ENCODE peak calls at places on chromosomes 12 and 14, in five cellular contexts. K, X, Z, L and J are unnamed samples.

GRCh38 chr12:131101006-131101405 is 147.3 kb downstream of the ADGRD1 start:
- DNase-seq in K (no peak), X (no peak), Z (no peak), L (no peak), J (no peak)

GRCh38 chr14:24634158-24634557 is at the start of gene GZMB:
- DNase-seq in K (no peak), X (no peak), Z (no peak), L (peak), J (no peak)

GRCh38 chr12:94730846-94731245 is 80.5 kb upstream of the TMCC3 start:
- DNase-seq in K (no peak), X (no peak), Z (no peak), L (no peak), J (no peak)

GRCh38 chr12:89250648-89251047 is 101.7 kb downstream of the DUSP6 start:
- DNase-seq in K (no peak), X (no peak), Z (no peak), L (no peak), J (no peak)

GRCh38 chr14:28676481-28676880 is 90.1 kb upstream of the FOXG1 start:
- DNase-seq in K (peak), X (no peak), Z (peak), L (no peak), J (peak)

GRCh38 chr12:42584539-42585174 is 4.9 kb downstream of the PRICKLE1 start:
- DNase-seq in K (no peak), X (no peak), Z (no peak), L (no peak), J (no peak)

GRCh38 chr12:89833337-89834252 is 125.0 kb upstream of the ATP2B1 start:
- DNase-seq in K (no peak), X (no peak), Z (no peak), L (no peak), J (no peak)

GRCh38 chr14:67420102-67420739 is 8.3 kb upstream of the PLEK2 start:
- DNase-seq in K (no peak), X (no peak), Z (peak), L (peak), J (no peak)

GRCh38 chr14:77708749-77709148 is 846 bp downstream of the SLIRP start:
- DNase-seq in K (no peak), X (no peak), Z (no peak), L (no peak), J (no peak)

GRCh38 chr14:99736600-99737371 is 52.7 kb downstream of the CYP46A1 start:
- DNase-seq in K (no peak), X (no peak), Z (no peak), L (no peak), J (no peak)

GRCh38 chr14:99735189-99736135 is 51.4 kb downstream of the CYP46A1 start:
- DNase-seq in K (no peak), X (no peak), Z (no peak), L (no peak), J (no peak)

GRCh38 chr14:99740411-99740810 is 52.8 kb upstream of the EML1 start:
- DNase-seq in K (no peak), X (no peak), Z (no peak), L (no peak), J (no peak)

GRCh38 chr14:99737956-99738667 is 54.0 kb downstream of the CYP46A1 start:
- DNase-seq in K (no peak), X (no peak), Z (no peak), L (no peak), J (no peak)

DNA sequence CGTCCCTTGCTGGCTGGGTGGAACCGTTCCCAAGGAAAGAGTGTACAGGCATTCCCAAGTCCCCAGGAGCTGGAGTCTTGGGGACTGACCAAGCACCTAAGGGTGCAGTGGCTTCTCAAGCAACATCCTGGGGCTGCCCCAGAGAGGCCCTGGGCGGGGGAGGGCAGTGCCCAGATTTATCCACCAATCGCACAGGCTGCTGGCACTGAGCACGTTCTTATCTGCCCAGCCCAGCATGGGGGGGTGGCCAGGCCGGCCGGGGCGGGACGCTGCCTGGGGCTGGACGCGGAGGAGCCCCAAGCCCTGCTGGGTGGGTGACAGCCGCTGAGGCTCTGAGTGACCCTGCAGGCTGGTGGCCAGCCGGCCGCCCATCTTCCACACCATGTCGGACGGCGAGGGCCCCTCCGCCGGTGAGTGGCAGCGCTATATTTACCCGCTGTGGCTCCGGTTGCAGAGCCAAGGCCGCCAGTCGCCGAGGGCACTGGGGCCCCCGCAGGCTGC is 53.4 kb downstream of the CYP46A1 start:
- DNase-seq in K (no peak), X (no peak), Z (no peak), L (no peak), J (no peak)
- H3K4me3 ChIP-seq in K (peak), X (peak), Z (no peak), L (no peak), J (peak)

GRCh38 chr12:53764630-53765029 is 12.9 kb upstream of the CISTR start:
- DNase-seq in K (no peak), X (no peak), Z (no peak), L (no peak), J (no peak)
- H3K4me3 ChIP-seq in K (no peak), X (no peak), Z (no peak), L (no peak), J (no peak)

DNA sequence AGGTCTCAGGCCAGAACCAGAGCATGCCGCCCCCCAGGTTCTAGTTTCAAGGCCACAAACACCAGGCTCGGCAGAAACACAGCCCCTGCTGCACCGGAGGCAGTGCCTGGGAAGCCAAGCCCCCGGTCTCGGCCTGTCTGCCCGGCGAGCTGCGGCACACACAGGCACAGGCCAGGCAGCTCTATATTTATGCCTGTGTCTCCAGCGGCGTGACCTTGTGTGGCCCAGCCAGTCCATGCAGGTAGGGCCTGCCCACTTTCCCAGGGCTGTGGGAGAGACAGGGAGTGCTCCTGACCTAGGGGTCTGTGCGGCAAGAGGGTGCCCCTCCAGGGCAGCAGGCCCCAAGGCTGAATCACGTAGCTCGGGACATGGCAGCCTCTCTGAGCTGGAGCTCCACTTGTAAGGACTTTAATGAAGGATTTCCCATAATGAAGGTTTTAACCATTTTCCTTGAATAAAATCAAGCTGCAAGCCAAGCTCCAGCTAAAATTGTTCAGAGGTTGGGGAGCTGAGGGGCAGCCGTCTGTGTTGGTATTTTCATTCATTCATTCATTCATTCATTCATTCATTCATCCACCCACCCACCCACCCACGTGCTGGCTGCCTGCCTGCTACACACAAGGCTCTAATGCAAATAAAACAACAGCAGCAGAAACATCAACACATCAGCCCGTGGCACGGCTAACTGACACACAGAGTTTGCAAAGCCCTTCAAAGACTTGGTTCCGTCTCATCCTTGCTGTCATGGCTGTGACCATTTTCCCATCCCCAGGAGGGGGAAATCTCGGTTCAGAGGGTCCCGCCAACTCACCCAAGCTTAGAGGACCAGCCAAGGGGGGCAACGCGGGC is 92.0 kb downstream of the RFLNA start:
- DNase-seq in K (no peak), X (no peak), Z (no peak), L (no peak), J (no peak)
- H3K4me3 ChIP-seq in K (peak), X (no peak), Z (no peak), L (no peak), J (peak)

GRCh38 chr14:49972840-49973239 is 80.0 kb downstream of the ARF6 start:
- DNase-seq in K (peak), X (no peak), Z (no peak), L (peak), J (no peak)
- H3K4me3 ChIP-seq in K (peak), X (no peak), Z (no peak), L (peak), J (peak)

DNA sequence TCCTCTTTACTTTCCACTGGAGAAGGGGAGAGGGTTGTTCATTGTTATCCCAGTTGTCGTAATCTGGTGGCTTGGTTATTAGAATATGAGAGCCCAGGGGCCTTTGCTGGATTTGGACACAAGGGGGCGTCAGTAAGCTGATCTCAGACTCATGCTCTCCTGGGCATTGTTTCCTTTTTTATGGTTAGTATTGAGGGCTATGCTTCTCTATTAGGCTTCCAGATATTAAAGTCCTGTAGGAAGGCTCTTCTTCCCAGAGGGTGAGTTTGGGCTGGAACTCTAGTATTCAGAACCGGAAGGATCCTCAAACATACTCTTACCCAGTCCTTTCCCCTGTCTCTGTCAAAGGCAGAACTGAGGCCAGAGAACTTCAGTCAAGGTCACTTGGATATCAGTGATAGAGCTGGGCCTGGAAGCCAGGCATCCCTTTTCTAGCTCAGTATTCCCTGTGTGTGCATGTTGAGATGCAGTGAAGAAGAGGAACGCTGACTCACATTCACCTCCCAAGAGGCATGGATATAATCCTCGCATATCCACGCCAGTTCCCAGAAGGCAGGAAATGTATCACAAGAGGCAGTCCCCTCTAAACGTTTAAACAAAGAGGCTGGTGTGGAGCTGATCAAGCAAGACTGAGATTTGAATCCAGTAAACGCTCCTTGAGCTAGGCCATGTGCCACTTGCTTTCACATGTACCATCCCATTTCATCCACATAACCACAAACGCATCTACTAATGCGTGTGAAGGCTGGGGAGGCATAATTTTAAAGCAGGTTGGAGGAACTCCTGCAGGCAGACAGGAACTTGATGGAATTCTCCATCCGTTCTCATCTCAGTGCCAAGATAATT is 41.6 kb downstream of the UBE3B start:
- DNase-seq in K (peak), X (no peak), Z (peak), L (peak), J (peak)
- H3K4me3 ChIP-seq in K (no peak), X (no peak), Z (no peak), L (no peak), J (no peak)

DNA sequence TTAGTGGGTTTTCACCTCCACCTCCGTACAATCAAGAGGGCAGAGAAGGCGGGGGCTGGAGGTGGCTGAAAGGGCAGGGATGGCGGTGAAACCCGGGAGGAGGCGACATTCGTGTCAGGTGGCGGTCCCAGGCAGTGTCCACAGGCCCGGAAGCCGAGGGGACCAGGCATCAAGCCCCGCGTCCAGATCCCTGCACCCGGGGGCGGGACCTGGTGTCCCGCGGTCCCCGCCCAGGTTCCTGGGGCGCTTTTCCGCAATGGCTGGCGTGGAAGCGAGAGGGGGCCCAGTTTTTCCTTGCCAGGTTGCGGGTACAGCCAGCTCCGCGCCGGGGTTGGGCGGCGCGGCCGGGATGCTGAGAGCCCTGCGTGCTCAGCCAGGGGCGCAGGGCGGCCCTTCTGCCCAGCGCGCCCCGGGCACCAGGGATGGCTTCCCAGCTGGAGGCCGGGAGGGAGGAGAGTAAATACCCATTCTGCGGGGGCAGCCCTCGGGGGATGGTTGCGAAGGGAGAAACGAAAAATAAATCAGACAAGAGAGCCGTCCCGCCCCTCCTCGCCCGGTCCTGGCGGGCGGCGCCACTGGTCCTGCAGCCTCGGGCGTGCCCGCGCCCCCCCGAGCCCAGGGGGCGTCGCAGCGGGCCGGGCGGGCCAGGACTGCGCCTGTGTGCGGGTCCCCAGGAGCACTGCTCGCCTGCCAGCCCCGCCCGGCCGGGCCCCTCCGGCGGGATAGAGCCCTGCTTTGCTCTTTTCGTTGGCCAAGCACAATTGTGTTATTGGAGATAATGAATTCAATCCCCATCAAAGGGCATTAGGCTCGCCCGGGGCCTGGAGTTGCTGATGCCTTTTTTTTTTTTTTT is 11.5 kb downstream of the FOXA1 start:
- DNase-seq in K (no peak), X (no peak), Z (peak), L (no peak), J (no peak)
- H3K4me3 ChIP-seq in K (peak), X (peak), Z (no peak), L (no peak), J (no peak)

DNA sequence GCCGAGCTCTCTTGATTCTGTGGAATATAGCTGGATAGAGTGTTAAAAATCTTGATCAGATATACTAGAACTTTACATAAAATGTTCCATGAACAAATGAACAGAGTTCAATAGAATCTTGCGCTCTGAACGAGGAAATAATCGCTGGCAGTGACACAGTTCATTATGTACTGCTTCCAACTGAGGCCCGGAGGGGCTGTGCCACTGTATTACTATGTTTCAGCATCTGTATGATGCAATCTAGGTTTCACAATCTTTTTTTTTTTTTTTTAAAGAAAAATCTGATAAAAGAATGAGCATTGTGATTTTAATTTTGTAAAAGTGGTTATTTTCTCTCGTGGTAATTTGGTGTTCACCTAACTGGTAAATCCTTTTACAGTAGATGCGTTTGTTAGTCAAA is 77.2 kb downstream of the FERMT2 start:
- DNase-seq in K (no peak), X (no peak), Z (no peak), L (no peak), J (no peak)
- H3K4me3 ChIP-seq in K (no peak), X (no peak), Z (no peak), L (no peak), J (no peak)

GRCh38 chr12:54398995-54399793 is 14.7 kb upstream of the ZNF385A start:
- DNase-seq in K (peak), X (no peak), Z (peak), L (peak), J (no peak)
- H3K4me3 ChIP-seq in K (no peak), X (no peak), Z (no peak), L (no peak), J (no peak)

GRCh38 chr12:109572506-109572845 is 828 bp downstream of the MMAB start:
- DNase-seq in K (no peak), X (no peak), Z (no peak), L (no peak), J (no peak)
- H3K4me3 ChIP-seq in K (peak), X (peak), Z (no peak), L (peak), J (peak)

GRCh38 chr12:11767029-11767724 is 117.7 kb downstream of the ETV6 start:
- DNase-seq in K (no peak), X (no peak), Z (no peak), L (no peak), J (no peak)

GRCh38 chr12:11762723-11763326 is 113.4 kb downstream of the ETV6 start:
- DNase-seq in K (no peak), X (no peak), Z (no peak), L (no peak), J (no peak)

GRCh38 chr12:11765817-11766794 is 116.6 kb downstream of the ETV6 start:
- DNase-seq in K (no peak), X (no peak), Z (peak), L (no peak), J (no peak)

GRCh38 chr12:11763760-11764520 is 114.5 kb downstream of the ETV6 start:
- DNase-seq in K (no peak), X (no peak), Z (peak), L (no peak), J (peak)

DNA sequence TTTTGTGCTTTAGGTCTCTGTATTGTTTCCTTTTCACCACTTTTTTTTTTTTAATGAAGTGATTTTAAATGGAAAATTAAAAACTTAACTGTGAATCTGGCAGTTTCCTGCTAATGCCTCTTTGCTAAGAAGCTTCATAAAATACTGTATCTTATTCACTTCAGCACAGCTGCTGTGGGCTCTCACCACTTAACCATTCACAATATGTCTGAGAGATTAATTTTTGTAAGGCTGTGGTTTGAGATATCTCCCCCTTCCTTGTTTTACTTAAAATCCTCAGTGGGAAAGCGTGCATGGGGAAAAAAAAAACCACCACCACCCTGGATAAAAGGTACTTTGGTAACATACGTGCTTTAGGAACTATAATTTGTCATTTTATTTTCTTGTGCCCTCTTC is 115.9 kb downstream of the ETV6 start:
- DNase-seq in K (no peak), X (no peak), Z (no peak), L (no peak), J (no peak)
- H3K4me3 ChIP-seq in K (no peak), X (no peak), Z (no peak), L (no peak), J (no peak)